ENCODE peak calls at places on chromosomes 7 and 10, in nine cellular contexts. O is ovary; E is OCI-LY7; I is AG04450; G is tibial nerve; Z is A549; P is CD4-positive, alpha-beta T cell; T is SK-N-SH; J is Caco-2. N is an unnamed sample. For H3K9me3, the result is how much of the 10 kb centered on the place peaks cover.

GRCh38 chr10:117535752-117536358 is 6.7 kb upstream of the EMX2 start:
- DNase-seq in E (no peak), P (no peak), G (no peak), T (no peak), I (no peak), Z (no peak), J (no peak), O (no peak), N (no peak)

GRCh38 chr10:102732661-102733060 is 11.1 kb upstream of the WBP1L start:
- DNase-seq in I (no peak), Z (no peak), G (no peak), T (no peak), O (no peak), P (no peak), J (no peak), E (no peak), N (no peak)

GRCh38 chr7:150942591-150943452 is 35.3 kb downstream of the KCNH2 start:
- DNase-seq in T (no peak), E (no peak), I (no peak), P (no peak), Z (no peak), G (no peak), O (no peak), J (no peak), N (no peak)

GRCh38 chr10:79560160-79560709 is at the start of gene SFTPA2:
- DNase-seq in J (no peak), T (no peak), E (no peak), O (no peak), G (no peak), Z (no peak), P (no peak), I (no peak), N (no peak)

GRCh38 chr7:138898255-138898654 is 82.9 kb downstream of the KIAA1549 start:
- DNase-seq in I (no peak), P (no peak), J (no peak), G (no peak), E (no peak), Z (no peak), O (no peak), T (no peak), N (no peak)

GRCh38 chr10:60646966-60647796 is 131.1 kb upstream of the CDK1 start:
- DNase-seq in Z (peak), T (peak), J (peak), G (peak), P (peak), O (peak), E (peak), I (peak), N (no peak)

GRCh38 chr7:149881328-149882263 is 7.8 kb downstream of the ATP6V0E2 start:
- DNase-seq in J (peak), G (no peak), I (no peak), Z (no peak), T (no peak), O (no peak), E (no peak), P (no peak), N (no peak)

GRCh38 chr7:139181404-139181803 is 49.6 kb upstream of the UBN2 start:
- DNase-seq in O (no peak), E (no peak), P (no peak), I (no peak), Z (no peak), J (no peak), T (no peak), G (no peak), N (no peak)

GRCh38 chr7:40959955-40960354 is 742.9 kb downstream of the INHBA start:
- DNase-seq in T (no peak), G (no peak), P (no peak), Z (no peak), I (no peak), E (no peak), J (no peak), O (no peak), N (no peak)

GRCh38 chr7:14507617-14508016 is 394.9 kb downstream of the DGKB start:
- DNase-seq in I (no peak), Z (no peak), T (no peak), P (no peak), J (no peak), E (no peak), O (no peak), G (no peak), N (no peak)

GRCh38 chr7:78141533-78142281 is 343.1 kb downstream of the PHTF2 start:
- DNase-seq in G (no peak), Z (no peak), T (no peak), O (no peak), J (no peak), I (peak), E (no peak), P (no peak), N (no peak)

GRCh38 chr10:35838080-35838479 is 196.0 kb upstream of the FZD8 start:
- DNase-seq in P (no peak), Z (no peak), J (no peak), G (no peak), E (no peak), O (no peak), T (no peak), I (no peak), N (no peak)

GRCh38 chr7:5682889-5683670 is 98.4 kb downstream of the RNF216 start:
- DNase-seq in T (no peak), Z (no peak), P (no peak), G (no peak), E (no peak), J (no peak), I (no peak), O (peak), N (no peak)

GRCh38 chr10:70985824-70986336 is 97.5 kb upstream of the PCBD1 start:
- DNase-seq in O (no peak), Z (no peak), G (no peak), I (no peak), J (peak), E (no peak), P (no peak), T (no peak), N (no peak)

GRCh38 chr7:76125560-76125959 is 76.1 kb upstream of the SRRM3 start:
- DNase-seq in G (no peak), P (no peak), T (no peak), O (no peak), E (no peak), Z (no peak), J (no peak), I (no peak), N (no peak)

GRCh38 chr7:151964951-151965350 is 8.7 kb downstream of the GALNTL5 start:
- DNase-seq in P (no peak), E (no peak), J (no peak), O (no peak), I (no peak), Z (no peak), T (no peak), G (peak), N (no peak)

GRCh38 chr10:64191304-64191703 is 670.1 kb downstream of the REEP3 start:
- DNase-seq in E (no peak), J (no peak), T (peak), P (no peak), O (no peak), I (no peak), Z (no peak), G (no peak), N (no peak)

GRCh38 chr7:82445226-82445625 is 1.6 kb upstream of the CACNA2D1 start:
- DNase-seq in E (no peak), T (no peak), J (no peak), Z (no peak), I (no peak), O (no peak), G (no peak), P (no peak), N (no peak)

GRCh38 chr10:131888186-131888604 is 12.6 kb upstream of the PPP2R2D start:
- DNase-seq in J (no peak), O (no peak), Z (no peak), E (no peak), P (no peak), I (no peak), T (no peak), G (no peak), N (no peak)

GRCh38 chr10:126017961-126018560 is 121.7 kb downstream of the FANK1 start:
- DNase-seq in I (peak), T (no peak), E (no peak), P (no peak), Z (no peak), J (no peak), O (no peak), G (no peak), N (no peak)

GRCh38 chr10:19294233-19294632 is 245.6 kb downstream of the MALRD1 start:
- DNase-seq in Z (no peak), O (no peak), I (no peak), E (no peak), P (no peak), G (no peak), J (no peak), T (no peak), N (no peak)

GRCh38 chr7:68722044-68722443 is 876.2 kb upstream of the AUTS2 start:
- DNase-seq in Z (no peak), I (no peak), O (no peak), G (no peak), E (no peak), T (no peak), J (no peak), P (no peak), N (no peak)

GRCh38 chr7:150451097-150451793 is 815 bp downstream of the GIMAP8 start:
- DNase-seq in P (peak), J (no peak), G (peak), O (no peak), T (no peak), Z (no peak), E (no peak), I (no peak), N (peak)

GRCh38 chr10:8158439-8159071 is 104.1 kb downstream of the GATA3 start:
- DNase-seq in T (no peak), O (no peak), Z (no peak), J (no peak), P (no peak), E (no peak), G (no peak), I (no peak), N (no peak)

GRCh38 chr10:93280699-93281366 is 201.3 kb downstream of the MYOF start:
- DNase-seq in T (no peak), P (no peak), I (no peak), O (no peak), G (no peak), E (no peak), Z (no peak), J (no peak), N (no peak)

GRCh38 chr10:115049318-115049717 is 43.8 kb upstream of the ATRNL1 start:
- DNase-seq in P (no peak), I (no peak), O (no peak), T (no peak), E (no peak), J (no peak), Z (no peak), G (no peak), N (no peak)

GRCh38 chr10:12549297-12549696 is 199.9 kb downstream of the CAMK1D start:
- DNase-seq in O (no peak), E (peak), G (no peak), I (no peak), P (no peak), T (no peak), J (peak), Z (no peak), N (no peak)

GRCh38 chr10:93438796-93439253 is 43.3 kb downstream of the MYOF start:
- DNase-seq in J (peak), I (no peak), T (no peak), E (no peak), O (peak), Z (no peak), P (no peak), G (no peak), N (no peak)

GRCh38 chr7:44114586-44115310 is 8.6 kb downstream of the POLD2 start:
- DNase-seq in O (no peak), T (no peak), J (no peak), Z (no peak), G (no peak), P (no peak), E (no peak), I (no peak), N (no peak)

GRCh38 chr7:64515330-64515729 is 47.5 kb downstream of the ZNF680 start:
- DNase-seq in I (no peak), P (no peak), J (no peak), G (no peak), O (no peak), Z (no peak), E (no peak), T (no peak), N (no peak)

GRCh38 chr7:64504581-64505120 is 58.2 kb downstream of the ZNF680 start:
- DNase-seq in P (no peak), T (peak), G (no peak), E (peak), J (no peak), Z (no peak), I (no peak), O (no peak), N (no peak)

GRCh38 chr7:64509583-64509982 is 53.3 kb downstream of the ZNF680 start:
- DNase-seq in E (no peak), J (no peak), G (no peak), I (no peak), O (no peak), T (no peak), Z (no peak), P (no peak), N (no peak)
- H3K9me3 ChIP-seq in E (half or more), J (under half), G (half or more), I (under half), O (under half), T (under half), Z (half or more), P (half or more), N (under half)

DNA sequence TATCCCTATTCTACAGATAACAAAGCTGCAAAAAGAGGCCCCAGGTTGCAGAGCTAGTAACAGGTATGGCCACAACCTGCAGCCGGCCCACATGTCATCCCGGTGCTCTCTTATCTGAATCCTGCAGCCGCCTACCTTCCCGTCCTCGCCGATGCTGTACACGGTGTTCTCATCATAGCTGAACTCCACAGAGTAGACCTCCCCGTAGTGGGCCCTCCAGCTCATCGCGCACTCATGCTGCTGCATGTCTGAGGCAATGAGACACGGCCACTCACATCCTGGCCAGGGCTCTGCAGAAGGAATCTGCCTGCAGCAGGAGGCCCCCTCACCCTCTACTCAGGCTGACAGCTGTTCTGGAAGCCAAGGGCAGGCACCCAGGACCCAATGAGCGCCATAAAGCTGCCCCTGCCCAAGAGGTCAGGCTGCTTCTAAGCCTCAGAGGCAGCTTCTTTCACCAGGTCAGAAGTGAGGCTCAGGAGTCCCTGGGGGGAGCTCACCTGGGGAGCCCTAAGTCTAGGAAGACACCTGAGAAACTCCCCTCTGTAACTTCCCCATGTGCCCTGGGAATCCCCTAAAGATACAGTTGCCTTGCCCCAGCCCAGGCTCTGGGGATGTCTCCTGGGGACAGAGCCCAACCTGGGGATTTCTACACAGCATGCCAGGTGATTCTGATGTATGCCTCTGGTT is 17.9 kb upstream of the CYREN start:
- DNase-seq in E (no peak), J (no peak), Z (no peak), G (no peak), T (no peak), O (no peak), P (no peak), I (no peak), N (no peak)
- H3K9me3 ChIP-seq in E (under half), J (under half), Z (under half), G (under half), T (under half), O (under half), P (under half), I (under half), N (under half)

DNA sequence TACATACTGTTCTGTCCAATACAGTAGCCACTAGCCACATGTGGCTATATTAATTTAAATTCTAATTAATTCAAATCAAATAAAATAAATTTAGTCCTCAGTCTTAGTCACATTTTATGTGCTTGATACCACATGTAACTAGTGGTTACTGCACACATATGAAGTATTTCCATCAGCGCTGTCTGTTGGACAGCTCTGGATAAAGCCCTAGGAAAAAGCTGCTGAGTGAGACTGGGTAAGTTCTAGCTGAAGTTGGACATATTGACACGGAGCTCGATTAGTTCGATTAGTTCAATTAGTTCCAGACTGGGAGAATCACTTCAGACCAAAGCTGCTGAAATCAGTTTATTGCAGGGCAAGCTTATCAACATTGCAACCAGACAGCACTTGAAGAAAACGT is 15.1 kb upstream of the LIPM start:
- DNase-seq in J (no peak), O (no peak), E (no peak), Z (no peak), G (no peak), I (no peak), T (no peak), P (no peak), N (no peak)
- H3K9me3 ChIP-seq in J (under half), O (under half), E (under half), Z (under half), G (under half), I (under half), T (under half), P (under half), N (under half)

DNA sequence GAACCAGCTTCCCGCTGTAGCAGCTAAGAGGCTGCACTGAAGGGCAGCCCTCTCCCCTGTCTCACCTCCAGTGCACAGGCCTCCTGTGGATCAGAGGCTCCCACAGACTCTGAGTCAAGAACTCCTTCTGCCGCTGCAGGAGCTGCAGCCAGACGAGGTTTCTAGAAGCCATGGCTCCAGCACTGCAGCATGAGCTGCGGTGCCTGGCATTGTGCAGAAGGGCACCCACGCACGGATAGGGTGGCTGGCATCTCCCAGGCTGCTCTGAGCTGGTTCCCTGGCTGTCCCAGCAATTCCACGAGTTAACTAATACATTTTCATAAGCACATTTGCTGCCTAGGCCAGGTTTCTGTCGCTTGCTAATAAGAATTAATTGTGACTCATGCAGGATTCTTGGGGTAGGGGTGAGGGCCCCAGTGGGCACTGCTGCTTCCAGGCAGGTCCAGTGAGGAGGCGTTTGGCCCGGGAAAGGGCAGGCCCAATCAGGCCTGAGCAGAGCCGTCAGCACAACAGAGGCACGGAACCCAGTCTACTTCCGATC is 594.2 kb downstream of the DNAJB6 start:
- DNase-seq in G (no peak), P (no peak), J (no peak), Z (no peak), T (no peak), I (no peak), E (no peak), O (no peak), N (no peak)
- H3K9me3 ChIP-seq in G (under half), P (under half), J (under half), Z (under half), T (under half), I (half or more), E (under half), O (under half), N (under half)

DNA sequence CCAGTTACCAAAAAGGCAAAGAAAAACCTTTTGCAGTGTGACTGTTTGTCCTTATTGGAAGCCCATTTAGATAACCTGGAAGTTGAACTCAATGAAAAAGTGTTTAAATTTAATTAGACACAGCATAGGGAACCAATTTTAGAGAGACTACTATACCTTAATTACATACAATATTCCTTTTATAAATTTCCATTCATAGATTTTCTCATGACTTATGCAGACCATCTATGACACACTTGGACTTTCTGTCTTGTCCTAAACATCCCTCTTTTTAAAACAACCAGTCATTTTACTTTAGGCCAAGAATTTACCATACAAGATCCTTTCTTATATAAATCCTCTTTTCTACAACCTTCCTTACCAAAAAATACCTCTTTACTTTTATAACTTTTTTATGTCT is 61.6 kb downstream of the MTURN start:
- DNase-seq in E (peak), T (no peak), O (no peak), Z (no peak), J (no peak), G (no peak), I (no peak), P (no peak), N (no peak)
- H3K9me3 ChIP-seq in E (under half), T (under half), O (under half), Z (under half), J (under half), G (under half), I (under half), P (under half), N (under half)